ENCODE peak calls at places on chromosomes 2 and 18, in seven cellular contexts. W is heart left ventricle; X is H4; C is activated T-helper 1 cell treated with anti-CD3 and anti-CD28 coated beads, Interleukin-12 subunit alpha, Interleukin-12 subunit beta, Interleukin-2, Interleukin-4 antibody, amounts not matched to agents 30 ng/mL and 10 ng/mL and 1 ng/mL, durations not matched to agents 14 hours and 24 hours and 36 hours; I is Caki2; O is activated T-cell treated with anti-CD3 and anti-CD28 coated beads for 4 hours; A is GM03348. B is an unnamed sample.

GRCh38 chr2:112031473-112031872 is 23.6 kb upstream of the TMEM87B start:
- DNase-seq in W (no peak), X (no peak), C (no peak), I (no peak), O (no peak), A (peak; percentile 35), B (no peak)

GRCh38 chr2:118670868-118671267 is 176.6 kb downstream of the EN1 start:
- DNase-seq in W (no peak), X (no peak), C (no peak), I (no peak), O (no peak), A (peak; percentile 58), B (no peak)

GRCh38 chr2:211455225-211455841 is 898.9 kb downstream of the CPS1 start:
- DNase-seq in W (no peak), X (peak; percentile 33), C (no peak), I (peak; percentile 29), O (no peak), A (peak; percentile 72), B (peak; percentile 9)

GRCh38 chr2:150479075-150479915 is 8.2 kb downstream of the RND3 start:
- DNase-seq in W (no peak), X (no peak), C (no peak), I (no peak), O (no peak), A (no peak), B (no peak)

GRCh38 chr18:3180325-3180724 is 39.4 kb downstream of the MYOM1 start:
- DNase-seq in W (no peak), X (no peak), C (no peak), I (no peak), O (no peak), A (peak; percentile 30), B (no peak)

GRCh38 chr2:73292906-73293533 is 328 bp downstream of the EGR4 start:
- DNase-seq in W (no peak), X (no peak), C (no peak), I (no peak), O (no peak), A (no peak), B (no peak)

GRCh38 chr18:34707670-34708069 is 2.4 kb upstream of the DTNA start:
- DNase-seq in W (no peak), X (peak; percentile 75), C (no peak), I (peak; percentile 71), O (no peak), A (peak; percentile 70), B (peak; percentile 83)

GRCh38 chr2:191885103-191885502 is 38.2 kb upstream of the CAVIN2 start:
- DNase-seq in W (no peak), X (no peak), C (no peak), I (no peak), O (no peak), A (peak; percentile 13), B (no peak)

GRCh38 chr2:180077295-180077906 is 70.3 kb upstream of the CWC22 start:
- DNase-seq in W (no peak), X (no peak), C (no peak), I (no peak), O (no peak), A (peak; percentile 41), B (peak; percentile 12)

GRCh38 chr2:113039158-113039557 is 13.5 kb downstream of the IL36B start:
- DNase-seq in W (no peak), X (no peak), C (no peak), I (no peak), O (no peak), A (no peak), B (no peak)

GRCh38 chr2:238916875-238917590 is 69.1 kb downstream of the TWIST2 start:
- DNase-seq in W (no peak), X (no peak), C (no peak), I (no peak), O (no peak), A (no peak), B (no peak)

GRCh38 chr2:229254206-229254605 is 16.9 kb downstream of the PID1 start:
- DNase-seq in W (no peak), X (no peak), C (no peak), I (no peak), O (no peak), A (no peak), B (no peak)

GRCh38 chr2:37376421-37377186 is 32.2 kb downstream of the QPCT start:
- DNase-seq in W (no peak), X (peak; percentile 78), C (peak; percentile 29), I (no peak), O (no peak), A (peak; percentile 63), B (peak; percentile 63)

GRCh38 chr2:9347411-9347853 is 75.9 kb downstream of the ITGB1BP1 start:
- DNase-seq in W (no peak), X (no peak), C (no peak), I (no peak), O (no peak), A (peak; percentile 87), B (peak; percentile 40)

GRCh38 chr2:86249176-86249842 is 50.1 kb downstream of the MRPL35 start:
- DNase-seq in W (no peak), X (peak; percentile 84), C (no peak), I (no peak), O (no peak), A (peak; percentile 73), B (peak; percentile 75)

GRCh38 chr2:44246436-44246835 is 28.8 kb upstream of the SLC3A1 start:
- DNase-seq in W (no peak), X (no peak), C (no peak), I (peak; percentile 21), O (no peak), A (no peak), B (no peak)

GRCh38 chr2:147433822-147434221 is 411.0 kb upstream of the ACVR2A start:
- DNase-seq in W (no peak), X (no peak), C (no peak), I (no peak), O (no peak), A (no peak), B (no peak)

GRCh38 chr2:217787160-217787877 is 215.5 kb downstream of the TNS1 start:
- DNase-seq in W (peak; percentile 64), X (no peak), C (no peak), I (no peak), O (no peak), A (no peak), B (no peak)

GRCh38 chr2:88085602-88086001 is 18.0 kb downstream of the SMYD1 start:
- DNase-seq in W (no peak), X (no peak), C (no peak), I (no peak), O (no peak), A (no peak), B (no peak)

GRCh38 chr2:191189112-191189635 is 38.4 kb upstream of the STAT4 start:
- DNase-seq in W (no peak), X (no peak), C (no peak), I (no peak), O (no peak), A (no peak), B (no peak)

GRCh38 chr18:70998490-70998889 is 709.6 kb downstream of the SOCS6 start:
- DNase-seq in W (no peak), X (peak; percentile 33), C (no peak), I (no peak), O (no peak), A (no peak), B (no peak)

GRCh38 chr2:190887089-190887488 is 6.5 kb downstream of the GLS start:
- DNase-seq in W (no peak), X (no peak), C (no peak), I (peak; percentile 65), O (no peak), A (no peak), B (no peak)

GRCh38 chr2:19251554-19251953 is 106.9 kb downstream of the OSR1 start:
- DNase-seq in W (no peak), X (no peak), C (no peak), I (no peak), O (no peak), A (no peak), B (no peak)

GRCh38 chr2:207796585-207797350 is 27.1 kb upstream of the FZD5 start:
- DNase-seq in W (no peak), X (no peak), C (no peak), I (peak; percentile 38), O (no peak), A (peak; percentile 28), B (no peak)

GRCh38 chr2:121351521-121352318 is 66.7 kb upstream of the TFCP2L1 start:
- DNase-seq in W (no peak), X (no peak), C (no peak), I (no peak), O (no peak), A (no peak), B (no peak)

GRCh38 chr2:201420442-201421113 is 30.7 kb downstream of the TRAK2 start:
- DNase-seq in W (no peak), X (no peak), C (no peak), I (peak; percentile 73), O (no peak), A (peak; percentile 19), B (no peak)

GRCh38 chr2:72082021-72082739 is 65.5 kb downstream of the CYP26B1 start:
- DNase-seq in W (no peak), X (no peak), C (no peak), I (no peak), O (no peak), A (no peak), B (no peak)

GRCh38 chr2:129055242-129055641 is 736.6 kb upstream of the HS6ST1 start:
- DNase-seq in W (no peak), X (no peak), C (no peak), I (no peak), O (no peak), A (no peak), B (no peak)

GRCh38 chr2:60553496-60553991 is at the start of gene BCL11A:
- DNase-seq in W (peak; percentile 67), X (peak; percentile 90), C (no peak), I (peak; percentile 84), O (no peak), A (peak; percentile 82), B (peak; percentile 77)

GRCh38 chr2:159093496-159093895 is 125.1 kb downstream of the TANC1 start:
- DNase-seq in W (no peak), X (no peak), C (no peak), I (no peak), O (no peak), A (no peak), B (no peak)

GRCh38 chr2:70807102-70807827 is 13.1 kb downstream of the CLEC4F start:
- DNase-seq in W (no peak), X (no peak), C (no peak), I (no peak), O (no peak), A (no peak), B (no peak)

GRCh38 chr2:20620696-20621365 is 30.1 kb downstream of the HS1BP3 start:
- DNase-seq in W (peak; percentile 44), X (no peak), C (no peak), I (no peak), O (no peak), A (no peak), B (no peak)

GRCh38 chr18:23824704-23825103 is 135.5 kb downstream of the LAMA3 start:
- DNase-seq in W (no peak), X (no peak), C (no peak), I (no peak), O (no peak), A (no peak), B (no peak)

GRCh38 chr18:62554083-62554815 is 31.4 kb downstream of the ZCCHC2 start:
- DNase-seq in W (no peak), X (no peak), C (no peak), I (no peak), O (no peak), A (no peak), B (no peak)

GRCh38 chr2:161238559-161239415 is 69.4 kb upstream of the PSMD14 start:
- DNase-seq in W (peak; percentile 82), X (no peak), C (peak; percentile 47), I (peak; percentile 70), O (peak; percentile 33), A (peak; percentile 80), B (no peak)

B was measured in fibroblast of the conjunctiva.